ENCODE peak calls at places on chromosomes 3 and 15, in five cellular contexts. One of them, this sample, is unnamed.

GRCh38 chr3:54986294-54986693 is 58.4 kb upstream of the LRTM1 start:
- DNase-seq in endothelial cell: no peak
- DNase-seq in CD4-positive, alpha-beta T cell: no peak
- DNase-seq in fibroblast of lung: no peak
- DNase-seq in stomach: no peak
- DNase-seq in this sample: no peak

GRCh38 chr3:26763723-26764122 is 141.2 kb downstream of the LRRC3B start:
- DNase-seq in endothelial cell: no peak
- DNase-seq in CD4-positive, alpha-beta T cell: no peak
- DNase-seq in fibroblast of lung: no peak
- DNase-seq in stomach: no peak
- DNase-seq in this sample: no peak

GRCh38 chr15:64009798-64010241 is 36.5 kb downstream of the DAPK2 start:
- DNase-seq in endothelial cell: no peak
- DNase-seq in CD4-positive, alpha-beta T cell: peak
- DNase-seq in fibroblast of lung: peak
- DNase-seq in stomach: no peak
- DNase-seq in this sample: no peak

GRCh38 chr3:37321863-37322262 is 147.5 kb upstream of the LRRFIP2 start:
- DNase-seq in endothelial cell: no peak
- DNase-seq in CD4-positive, alpha-beta T cell: no peak
- DNase-seq in fibroblast of lung: no peak
- DNase-seq in stomach: no peak
- DNase-seq in this sample: no peak

GRCh38 chr3:122952509-122952908 is 75.1 kb downstream of the SEMA5B start:
- DNase-seq in endothelial cell: no peak
- DNase-seq in CD4-positive, alpha-beta T cell: no peak
- DNase-seq in fibroblast of lung: no peak
- DNase-seq in stomach: no peak
- DNase-seq in this sample: no peak

GRCh38 chr3:99250272-99250671 is 348.8 kb upstream of the DCBLD2 start:
- DNase-seq in endothelial cell: no peak
- DNase-seq in CD4-positive, alpha-beta T cell: no peak
- DNase-seq in fibroblast of lung: peak
- DNase-seq in stomach: no peak
- DNase-seq in this sample: no peak

GRCh38 chr15:74386496-74387140 is 19.2 kb upstream of the CYP11A1 start:
- DNase-seq in endothelial cell: no peak
- DNase-seq in CD4-positive, alpha-beta T cell: no peak
- DNase-seq in fibroblast of lung: no peak
- DNase-seq in stomach: no peak
- DNase-seq in this sample: no peak

GRCh38 chr15:64870350-64870749 is 28.6 kb downstream of the PLEKHO2 start:
- DNase-seq in endothelial cell: no peak
- DNase-seq in CD4-positive, alpha-beta T cell: no peak
- DNase-seq in fibroblast of lung: no peak
- DNase-seq in stomach: no peak
- DNase-seq in this sample: no peak

GRCh38 chr3:72624656-72625055 is 223.6 kb downstream of the SHQ1 start:
- DNase-seq in endothelial cell: no peak
- DNase-seq in CD4-positive, alpha-beta T cell: no peak
- DNase-seq in fibroblast of lung: no peak
- DNase-seq in stomach: no peak
- DNase-seq in this sample: no peak

GRCh38 chr3:183448369-183449128 is 20.1 kb upstream of the MCF2L2 start:
- DNase-seq in endothelial cell: no peak
- DNase-seq in CD4-positive, alpha-beta T cell: no peak
- DNase-seq in fibroblast of lung: no peak
- DNase-seq in stomach: no peak
- DNase-seq in this sample: no peak

GRCh38 chr3:183446838-183447205 is 18.4 kb upstream of the MCF2L2 start:
- DNase-seq in endothelial cell: no peak
- DNase-seq in CD4-positive, alpha-beta T cell: no peak
- DNase-seq in fibroblast of lung: no peak
- DNase-seq in stomach: no peak
- DNase-seq in this sample: no peak

GRCh38 chr3:183449791-183450190 is 21.4 kb upstream of the MCF2L2 start:
- DNase-seq in endothelial cell: no peak
- DNase-seq in CD4-positive, alpha-beta T cell: no peak
- DNase-seq in fibroblast of lung: peak
- DNase-seq in stomach: no peak
- DNase-seq in this sample: no peak

GRCh38 chr3:183447206-183448001 is 19.0 kb upstream of the MCF2L2 start:
- DNase-seq in endothelial cell: peak
- DNase-seq in CD4-positive, alpha-beta T cell: peak
- DNase-seq in fibroblast of lung: peak
- DNase-seq in stomach: peak
- DNase-seq in this sample: peak

GRCh38 chr3:183449391-183449790 is 21.0 kb upstream of the MCF2L2 start:
- DNase-seq in endothelial cell: no peak
- DNase-seq in CD4-positive, alpha-beta T cell: no peak
- DNase-seq in fibroblast of lung: peak
- DNase-seq in stomach: no peak
- DNase-seq in this sample: no peak
- TF ChIP-seq CTCF in endothelial cell: no peak
- TF ChIP-seq CTCF in CD4-positive, alpha-beta T cell: no peak
- TF ChIP-seq CTCF in fibroblast of lung: peak
- TF ChIP-seq CTCF in stomach: no peak
- TF ChIP-seq CTCF in this sample: no peak

DNA sequence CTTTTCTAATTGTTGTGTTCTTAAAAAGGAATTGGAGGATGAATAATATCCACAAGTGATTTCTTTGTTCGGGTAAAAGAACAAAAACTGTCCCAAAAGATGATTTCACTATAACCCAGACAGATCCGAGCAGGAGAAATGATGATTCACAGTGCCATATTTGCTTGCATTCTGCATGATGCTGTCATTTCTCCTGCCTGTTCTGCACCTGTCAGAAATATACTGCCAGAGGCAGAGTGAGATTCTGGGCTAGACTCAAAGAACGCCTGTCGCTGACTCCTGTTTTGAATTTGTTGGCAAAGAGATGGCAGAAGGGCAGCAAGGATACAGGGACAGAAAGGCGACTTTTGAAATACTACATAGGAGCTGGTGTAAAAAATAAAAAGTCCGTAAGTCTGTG is 34.6 kb upstream of the SLC24A5 start:
- DNase-seq in endothelial cell: no peak
- DNase-seq in CD4-positive, alpha-beta T cell: no peak
- DNase-seq in fibroblast of lung: peak
- DNase-seq in stomach: no peak
- DNase-seq in this sample: no peak
- TF ChIP-seq CTCF in endothelial cell: no peak
- TF ChIP-seq CTCF in CD4-positive, alpha-beta T cell: no peak
- TF ChIP-seq CTCF in fibroblast of lung: no peak
- TF ChIP-seq CTCF in stomach: no peak
- TF ChIP-seq CTCF in this sample: no peak

DNA sequence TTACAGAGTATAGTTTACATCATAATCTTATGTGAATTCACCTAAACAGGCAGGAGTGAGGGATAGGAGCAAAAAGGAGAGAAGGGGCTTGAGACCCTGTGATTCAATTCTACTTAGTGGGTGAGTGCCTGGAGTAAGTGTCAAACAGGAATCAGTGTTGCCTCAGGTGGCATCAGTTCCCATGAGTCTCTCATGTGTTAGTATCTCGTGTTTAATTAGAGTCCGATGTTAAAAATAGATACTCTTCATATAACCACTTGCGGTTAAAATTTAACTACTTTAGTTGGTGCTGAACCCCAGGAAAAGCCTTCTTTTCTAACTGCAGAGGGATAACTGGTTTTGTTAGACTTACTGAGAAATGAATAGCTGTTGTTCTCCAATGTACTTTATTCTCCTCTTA is 251.5 kb downstream of the SUCLG2 start:
- DNase-seq in endothelial cell: no peak
- DNase-seq in CD4-positive, alpha-beta T cell: no peak
- DNase-seq in fibroblast of lung: no peak
- DNase-seq in stomach: no peak
- DNase-seq in this sample: no peak
- TF ChIP-seq CTCF in endothelial cell: no peak
- TF ChIP-seq CTCF in CD4-positive, alpha-beta T cell: no peak
- TF ChIP-seq CTCF in fibroblast of lung: no peak
- TF ChIP-seq CTCF in stomach: no peak
- TF ChIP-seq CTCF in this sample: no peak

DNA sequence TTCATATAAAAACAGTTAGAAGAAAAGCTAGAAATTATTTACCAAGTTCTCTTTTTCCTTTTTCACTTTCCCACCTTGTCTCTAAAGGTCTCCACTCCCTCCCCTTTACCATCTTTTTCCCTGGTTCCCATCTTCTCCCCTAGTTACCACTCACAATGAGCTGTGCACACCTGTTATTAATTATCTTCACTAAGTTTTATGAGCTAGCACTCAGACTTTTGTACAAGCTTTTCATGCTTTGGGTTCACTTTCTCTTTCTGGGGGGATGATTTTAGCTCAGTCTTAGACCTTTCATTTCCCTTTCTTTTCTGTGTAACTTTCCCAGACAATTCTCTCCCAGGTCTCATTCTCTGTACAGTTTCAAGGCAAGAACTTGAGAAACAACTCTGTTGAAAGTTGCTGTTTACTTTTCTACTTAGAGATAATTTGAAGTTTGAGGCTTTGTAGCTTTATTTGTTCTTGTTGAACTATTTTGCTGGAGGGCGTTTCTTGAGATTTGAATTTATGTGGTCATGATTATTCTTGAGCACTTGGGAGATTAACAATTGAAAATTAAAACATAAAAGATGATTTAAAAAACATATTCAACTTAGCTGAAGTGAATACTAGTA is 24.0 kb upstream of the AADAC start:
- DNase-seq in endothelial cell: no peak
- DNase-seq in CD4-positive, alpha-beta T cell: no peak
- DNase-seq in fibroblast of lung: no peak
- DNase-seq in stomach: no peak
- DNase-seq in this sample: no peak
- TF ChIP-seq CTCF in endothelial cell: no peak
- TF ChIP-seq CTCF in CD4-positive, alpha-beta T cell: no peak
- TF ChIP-seq CTCF in fibroblast of lung: no peak
- TF ChIP-seq CTCF in stomach: no peak
- TF ChIP-seq CTCF in this sample: no peak

GRCh38 chr15:28027714-28028076 is 71.4 kb downstream of the OCA2 start:
- DNase-seq in endothelial cell: no peak
- DNase-seq in CD4-positive, alpha-beta T cell: no peak
- DNase-seq in fibroblast of lung: no peak
- DNase-seq in stomach: no peak
- DNase-seq in this sample: peak

GRCh38 chr15:28037969-28038640 is 61.0 kb downstream of the OCA2 start:
- DNase-seq in endothelial cell: no peak
- DNase-seq in CD4-positive, alpha-beta T cell: no peak
- DNase-seq in fibroblast of lung: no peak
- DNase-seq in stomach: no peak
- DNase-seq in this sample: no peak

GRCh38 chr15:28033443-28033842 is 65.7 kb downstream of the OCA2 start:
- DNase-seq in endothelial cell: no peak
- DNase-seq in CD4-positive, alpha-beta T cell: no peak
- DNase-seq in fibroblast of lung: no peak
- DNase-seq in stomach: no peak
- DNase-seq in this sample: no peak
- TF ChIP-seq CTCF in endothelial cell: no peak
- TF ChIP-seq CTCF in CD4-positive, alpha-beta T cell: no peak
- TF ChIP-seq CTCF in fibroblast of lung: no peak
- TF ChIP-seq CTCF in stomach: no peak
- TF ChIP-seq CTCF in this sample: no peak

DNA sequence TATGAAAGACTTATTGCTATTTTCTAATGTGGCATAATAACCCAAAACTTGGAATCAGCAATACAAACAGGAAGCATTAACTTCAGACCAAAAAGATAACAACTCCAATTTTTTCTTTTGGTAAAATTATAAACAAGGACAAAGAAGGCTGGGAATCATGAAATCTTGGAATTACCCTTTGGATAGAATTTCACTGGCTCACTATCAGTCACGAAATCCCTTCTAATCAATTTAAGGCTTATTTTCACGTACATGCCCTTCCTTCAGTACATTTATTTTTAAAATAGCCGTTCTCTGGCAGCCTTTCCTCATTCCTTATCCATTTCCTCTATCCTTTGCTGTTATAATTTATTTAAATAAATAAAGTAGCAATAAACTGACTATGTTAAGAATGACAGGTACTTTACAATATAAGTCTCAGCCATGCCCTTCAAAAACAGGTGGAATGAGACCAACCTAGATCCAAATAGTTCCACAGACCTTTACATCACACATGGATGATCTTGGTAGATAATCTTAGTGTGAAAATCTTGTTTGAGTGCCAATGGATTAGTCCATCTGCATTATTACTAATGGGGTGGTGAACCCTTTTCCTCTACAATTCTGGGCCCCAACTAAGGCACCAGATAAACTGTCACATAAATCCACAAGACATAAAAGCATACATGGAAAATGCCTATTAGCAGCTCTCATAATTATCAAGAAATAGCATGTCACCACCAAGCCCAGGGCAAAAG is 38.9 kb downstream of the ABI3BP start:
- DNase-seq in endothelial cell: no peak
- DNase-seq in CD4-positive, alpha-beta T cell: no peak
- DNase-seq in fibroblast of lung: peak
- DNase-seq in stomach: no peak
- DNase-seq in this sample: no peak
- TF ChIP-seq CTCF in endothelial cell: no peak
- TF ChIP-seq CTCF in CD4-positive, alpha-beta T cell: no peak
- TF ChIP-seq CTCF in fibroblast of lung: no peak
- TF ChIP-seq CTCF in stomach: no peak
- TF ChIP-seq CTCF in this sample: no peak

GRCh38 chr3:153669527-153669926 is 451.7 kb upstream of the ARHGEF26 start:
- DNase-seq in endothelial cell: no peak
- DNase-seq in CD4-positive, alpha-beta T cell: no peak
- DNase-seq in fibroblast of lung: no peak
- DNase-seq in stomach: no peak
- DNase-seq in this sample: no peak
- TF ChIP-seq CTCF in endothelial cell: no peak
- TF ChIP-seq CTCF in CD4-positive, alpha-beta T cell: peak
- TF ChIP-seq CTCF in fibroblast of lung: peak
- TF ChIP-seq CTCF in stomach: no peak
- TF ChIP-seq CTCF in this sample: no peak

GRCh38 chr3:44529927-44530326 is 25.1 kb upstream of the ZKSCAN7 start:
- DNase-seq in endothelial cell: no peak
- DNase-seq in CD4-positive, alpha-beta T cell: no peak
- DNase-seq in fibroblast of lung: no peak
- DNase-seq in stomach: no peak
- DNase-seq in this sample: peak
- TF ChIP-seq CTCF in endothelial cell: no peak
- TF ChIP-seq CTCF in CD4-positive, alpha-beta T cell: no peak
- TF ChIP-seq CTCF in fibroblast of lung: peak
- TF ChIP-seq CTCF in stomach: no peak
- TF ChIP-seq CTCF in this sample: no peak